ENCODE peak calls at places on chromosomes 7 and 10, in seven cellular contexts. X is heart right ventricle, Q is body of pancreas, T is foreskin keratinocyte, Z is aorta, U is H9, A is A549. H is an unnamed sample.
A peak's percentile ranks its signal among the peaks of the same experiment; 100 is the strongest.

GRCh38 chr7:101588131-101588935 is 40.8 kb downstream of the MYL10 start:
- DNase-seq in U (no peak), X (no peak), Q (no peak), Z (no peak), T (no peak), A (no peak), H (no peak)

GRCh38 chr7:44373418-44373740 is 48.0 kb upstream of the CAMK2B start:
- DNase-seq in U (peak; percentile 22), A (no peak), T (no peak), X (no peak), Z (peak; percentile 39), Q (no peak), H (no peak)

GRCh38 chr7:43516581-43517342 is 66.1 kb upstream of the STK17A start:
- DNase-seq in U (no peak), A (no peak), T (peak; percentile 91), Q (no peak), X (no peak), Z (no peak), H (peak; percentile 64)

GRCh38 chr10:7563770-7564169 is 103.0 kb downstream of the ITIH5 start:
- DNase-seq in Z (no peak), T (no peak), A (no peak), X (no peak), U (no peak), Q (no peak), H (no peak)

GRCh38 chr10:106711313-106711906 is 453.1 kb downstream of the SORCS1 start:
- DNase-seq in U (peak; percentile 72), T (no peak), X (no peak), Z (no peak), Q (peak; percentile 70), A (peak; percentile 48), H (no peak)

GRCh38 chr7:134289423-134289822 is 27.3 kb downstream of the SLC35B4 start:
- DNase-seq in T (no peak), Z (no peak), Q (no peak), X (no peak), U (no peak), A (no peak), H (no peak)

GRCh38 chr10:628386-629045 is 61.0 kb downstream of the DIP2C start:
- DNase-seq in Q (no peak), U (no peak), T (no peak), X (no peak), Z (no peak), A (no peak), H (no peak)

GRCh38 chr10:26699631-26700030 is 2.1 kb downstream of the PDSS1 start:
- DNase-seq in A (no peak), Q (no peak), X (no peak), T (no peak), U (no peak), Z (no peak), H (no peak)

GRCh38 chr10:95447733-95448132 is 113.4 kb downstream of the SORBS1 start:
- DNase-seq in X (peak; percentile 87), A (no peak), Z (no peak), Q (no peak), U (no peak), T (no peak), H (no peak)

GRCh38 chr10:12785338-12785934 is 216.1 kb downstream of the CCDC3 start:
- DNase-seq in T (no peak), X (no peak), U (no peak), A (no peak), Q (no peak), Z (no peak), H (no peak)

GRCh38 chr7:116525298-116525912 is 569 bp downstream of the CAV1 start:
- DNase-seq in T (no peak), X (peak; percentile 49), Z (peak; percentile 81), Q (peak; percentile 50), A (peak; percentile 45), U (peak; percentile 56), H (no peak)

GRCh38 chr7:3404490-3404889 is 103.4 kb downstream of the SDK1 start:
- DNase-seq in A (no peak), Q (no peak), Z (no peak), U (no peak), X (no peak), T (peak; percentile 74), H (peak; percentile 63)

GRCh38 chr7:87127019-87127418 is 25.2 kb upstream of the DMTF1 start:
- DNase-seq in X (no peak), Q (no peak), Z (no peak), T (no peak), A (no peak), U (no peak), H (no peak)

DNA sequence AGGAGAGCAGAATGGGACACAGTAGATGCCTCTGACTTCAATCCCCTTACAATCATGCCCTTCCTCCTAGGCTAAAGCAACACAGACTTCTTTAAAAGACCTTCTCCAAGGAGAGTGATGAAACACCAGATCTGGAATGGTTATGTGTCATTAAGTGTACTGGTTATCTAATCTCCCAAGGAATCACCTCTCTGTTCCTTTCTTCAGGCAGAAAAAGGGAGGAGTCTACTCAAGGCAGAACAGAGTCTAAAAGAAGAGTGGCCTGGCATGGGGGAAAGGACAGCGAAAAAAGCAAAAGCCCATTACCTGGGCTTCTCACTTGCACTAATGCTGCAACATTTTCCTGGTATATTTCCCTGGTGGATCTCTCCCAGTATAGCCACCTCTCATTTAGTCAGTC is 2.9 kb downstream of the ELMO1 start:
- DNase-seq in U (no peak), Z (no peak), T (no peak), Q (no peak), A (no peak), X (no peak), H (no peak)
- H3K27ac ChIP-seq in U (no peak overlapping the region), Z (no peak overlapping the region), T (no peak overlapping the region), Q (no peak overlapping the region), A (no peak overlapping the region), X (peak overlapping the region; percentile 98), H (no peak overlapping the region)

DNA sequence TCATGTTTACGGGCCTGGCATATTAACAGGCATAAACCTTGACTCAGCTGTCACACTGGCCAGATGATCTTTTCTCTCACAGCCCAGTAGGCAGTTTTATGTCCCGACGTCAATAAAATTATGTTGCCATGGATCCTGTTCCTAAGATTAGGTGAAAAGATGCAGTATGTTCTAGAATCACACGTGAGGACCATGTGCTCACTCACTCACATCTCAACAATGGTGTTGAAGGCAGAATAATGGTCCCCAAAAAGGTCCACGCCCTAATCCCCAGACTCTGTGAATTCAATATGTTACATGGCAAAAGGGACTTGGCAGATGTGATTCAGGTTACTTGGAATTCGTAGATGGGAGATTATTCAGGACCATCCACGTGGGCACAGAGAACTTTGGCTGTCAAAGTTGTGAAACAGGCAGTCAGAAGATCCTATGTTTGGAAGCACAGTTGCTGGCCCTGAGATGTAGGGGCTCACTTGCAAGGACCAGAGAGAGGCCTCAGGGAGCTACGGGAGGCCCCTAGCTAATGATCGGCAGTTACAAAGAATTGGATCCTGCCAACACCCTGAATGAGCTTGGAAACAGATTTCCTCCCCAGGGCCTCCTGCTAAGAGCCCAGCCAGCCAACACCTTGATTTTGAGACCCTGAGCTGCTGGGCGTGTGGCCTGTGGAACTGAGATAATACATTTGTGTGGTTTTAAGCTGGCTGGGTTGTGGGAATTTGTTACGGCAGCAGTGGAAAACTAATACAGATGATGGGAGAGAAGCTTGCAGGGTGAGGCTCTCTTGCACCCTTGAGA is 3.7 kb downstream of the DOCK1 start:
- DNase-seq in Q (no peak), U (no peak), T (no peak), Z (peak; percentile 21), A (no peak), X (no peak), H (no peak)
- H3K27ac ChIP-seq in Q (no peak overlapping the region), U (no peak overlapping the region), T (no peak overlapping the region), Z (no peak overlapping the region), A (no peak overlapping the region), X (no peak overlapping the region), H (no peak overlapping the region)

DNA sequence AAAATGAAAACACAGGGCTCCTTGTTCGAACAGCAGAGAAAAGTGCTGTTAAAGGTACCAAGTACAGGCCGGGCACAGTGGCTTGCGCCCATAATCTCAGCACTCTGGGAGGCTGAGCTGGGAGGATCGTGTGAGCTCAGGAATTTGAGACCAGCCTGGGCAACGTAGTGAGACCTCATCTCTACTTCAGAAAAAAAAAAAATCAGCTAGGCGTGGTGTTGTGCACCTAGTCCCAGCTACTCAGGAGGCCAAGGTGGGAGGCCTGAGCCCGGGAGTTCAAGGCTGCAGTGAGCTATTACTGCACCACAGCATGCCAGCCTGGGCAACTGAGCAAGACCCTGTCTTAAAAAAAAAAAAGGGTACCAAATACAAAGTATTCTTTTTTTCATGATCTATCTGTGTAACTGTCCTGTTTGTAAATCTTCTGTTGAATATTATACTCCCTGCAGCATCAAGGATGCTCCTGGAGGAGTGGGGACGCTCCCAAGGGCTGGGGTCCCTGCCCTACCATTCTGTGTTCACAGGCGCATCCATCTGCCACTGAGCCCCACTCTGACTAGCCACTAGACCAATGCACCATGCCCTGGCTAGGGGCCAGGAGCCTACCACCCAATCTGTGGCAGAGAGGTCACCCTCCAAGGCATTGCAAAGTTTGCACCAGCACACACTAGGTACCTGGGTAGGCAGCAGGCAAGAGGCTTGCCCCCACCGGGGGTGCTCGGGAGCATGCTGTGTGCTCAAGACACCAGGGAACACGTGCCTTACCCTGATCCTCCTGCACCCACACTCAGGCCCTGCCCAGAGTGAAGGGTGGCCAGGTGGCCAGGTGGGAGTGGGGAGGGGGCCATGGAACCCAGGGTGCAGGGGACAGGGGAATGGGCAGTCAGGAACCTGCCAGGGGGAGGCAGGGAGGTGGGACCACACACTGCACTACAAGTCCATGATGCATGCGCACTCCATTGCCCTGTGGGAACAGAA is 67.3 kb upstream of the KMT2C start:
- DNase-seq in Z (peak; percentile 33), X (no peak), Q (no peak), U (no peak), T (no peak), A (no peak), H (no peak)
- H3K27ac ChIP-seq in Z (no peak overlapping the region), X (no peak overlapping the region), Q (no peak overlapping the region), U (no peak overlapping the region), T (no peak overlapping the region), A (no peak overlapping the region), H (no peak overlapping the region)

GRCh38 chr7:7175075-7175695 is 7.2 kb upstream of the C1GALT1 start:
- DNase-seq in Z (no peak), T (peak; percentile 52), A (no peak), X (no peak), Q (no peak), U (no peak), H (no peak)

GRCh38 chr7:7178906-7179305 is 3.4 kb upstream of the C1GALT1 start:
- DNase-seq in Q (no peak), A (peak; percentile 18), T (peak; percentile 90), Z (no peak), U (no peak), X (no peak), H (peak; percentile 89)

GRCh38 chr7:7177044-7177517 is 5.3 kb upstream of the C1GALT1 start:
- DNase-seq in X (no peak), U (no peak), A (peak; percentile 88), Z (no peak), Q (no peak), T (peak; percentile 97), H (peak; percentile 83)

GRCh38 chr7:7178081-7178480 is 4.3 kb upstream of the C1GALT1 start:
- DNase-seq in U (no peak), A (no peak), Z (no peak), T (peak; percentile 84), X (no peak), Q (no peak), H (peak; percentile 83)

DNA sequence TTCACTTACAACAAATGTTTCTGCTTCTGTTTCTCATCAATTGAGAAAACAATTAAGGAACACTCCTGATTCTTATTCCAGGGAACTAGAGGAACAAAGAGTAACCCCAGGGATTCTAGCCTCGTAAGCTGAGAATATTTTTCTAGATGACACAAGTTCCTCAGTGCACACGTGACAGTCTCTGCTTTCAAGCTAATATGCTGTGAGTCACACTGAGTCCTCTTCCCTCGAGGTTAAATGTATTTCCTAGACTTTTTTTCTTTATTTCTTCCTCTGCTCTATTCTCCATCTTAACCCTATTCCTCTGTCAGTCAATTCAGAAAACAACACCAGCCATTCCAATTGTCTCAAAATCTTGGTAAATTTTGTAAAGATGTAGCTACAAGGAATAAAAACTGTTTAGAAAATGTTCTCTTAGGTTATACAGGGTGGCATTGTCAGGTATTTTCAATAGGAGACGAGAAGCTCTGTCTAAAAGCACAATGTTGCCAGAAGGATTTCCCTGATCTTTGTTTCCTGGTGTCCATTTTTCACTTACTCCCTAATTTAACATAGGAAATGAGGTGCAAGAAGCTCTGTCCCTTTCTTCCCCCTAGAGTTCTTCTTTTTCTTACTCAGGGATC is 5.8 kb upstream of the C1GALT1 start:
- DNase-seq in Q (no peak), T (peak; percentile 87), A (peak; percentile 76), Z (no peak), U (no peak), X (no peak), H (peak; percentile 75)
- H3K27ac ChIP-seq in Q (peak overlapping the region; percentile 66), T (peak overlapping the region; percentile 80), A (peak overlapping the region; percentile 68), Z (no peak overlapping the region), U (no peak overlapping the region), X (peak overlapping the region; percentile 34), H (peak overlapping the region; percentile 99)